ENCODE peak calls at places on chromosome 10, in four cellular contexts. B is IMR-90, S is HepG2, I is astrocyte. T is an unnamed sample. For H3K9me3, the result is how much of the 10 kb centered on the place peaks cover.

GRCh38 chr10:129962092-129962494 is 2.0 kb downstream of the EBF3 start:
- DNase-seq in B (no peak), S (no peak), I (no peak), T (no peak)

GRCh38 chr10:31584098-31584631 is 265.1 kb downstream of the ZEB1 start:
- DNase-seq in B (no peak), I (no peak), S (no peak), T (no peak)

GRCh38 chr10:12801214-12802087 is 200.1 kb downstream of the CCDC3 start:
- DNase-seq in B (no peak), I (no peak), S (no peak), T (no peak)

GRCh38 chr10:44982114-44982460 is 3.5 kb upstream of the DEPP1 start:
- DNase-seq in S (no peak), B (no peak), I (peak), T (no peak)

GRCh38 chr10:110399163-110400094 is 94.7 kb upstream of the SMNDC1 start:
- DNase-seq in I (peak), B (peak), S (peak), T (no peak)

GRCh38 chr10:30581779-30582380 is 47.7 kb downstream of the LYZL2 start:
- DNase-seq in S (peak), I (peak), B (peak), T (peak)

GRCh38 chr10:90775351-90776028 is 82.3 kb downstream of the HTR7 start:
- DNase-seq in I (peak), S (no peak), B (no peak), T (no peak)

GRCh38 chr10:101429423-101429822 is 75.5 kb downstream of the BTRC start:
- DNase-seq in B (no peak), I (no peak), S (no peak), T (no peak)

GRCh38 chr10:110786172-110786571 is 85.6 kb upstream of the PDCD4 start:
- DNase-seq in I (no peak), B (peak), S (no peak), T (no peak)

GRCh38 chr10:48672596-48673255 is 11.9 kb upstream of the WDFY4 start:
- DNase-seq in I (no peak), B (no peak), S (no peak), T (no peak)

GRCh38 chr10:48681749-48682148 is 2.9 kb upstream of the WDFY4 start:
- DNase-seq in I (no peak), B (no peak), S (no peak), T (no peak)

GRCh38 chr10:48677625-48678024 is 7.0 kb upstream of the WDFY4 start:
- DNase-seq in B (no peak), S (no peak), I (no peak), T (no peak)

GRCh38 chr10:48682265-48682664 is 2.4 kb upstream of the WDFY4 start:
- DNase-seq in I (no peak), B (no peak), S (no peak), T (no peak)

DNA sequence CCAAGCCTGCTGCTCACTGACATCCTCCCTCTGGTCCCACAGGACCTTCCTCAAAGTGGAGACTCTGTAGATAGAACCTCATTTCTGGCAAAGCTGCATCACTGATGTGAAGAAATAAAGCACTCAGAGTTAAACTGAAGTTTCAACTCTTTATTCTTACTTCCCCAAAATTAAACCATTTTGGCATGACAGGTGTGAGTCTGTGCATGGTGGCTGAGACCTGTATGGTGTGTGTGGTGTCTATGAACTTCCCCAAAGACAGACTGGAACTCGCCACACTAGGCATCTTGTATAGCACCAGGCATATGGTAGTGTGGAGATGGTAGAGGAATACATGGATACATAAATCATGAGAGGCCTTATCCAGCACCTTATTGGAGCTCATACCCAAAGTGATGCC is 6.6 kb upstream of the WDFY4 start:
- DNase-seq in B (no peak), S (no peak), I (no peak), T (no peak)
- H3K9me3 ChIP-seq in B (under half), S (under half), I (under half), T (under half)

GRCh38 chr10:83657487-83657886 is 481.8 kb upstream of the GHITM start:
- DNase-seq in B (no peak), S (no peak), I (no peak), T (no peak)
- H3K9ac ChIP-seq in B (no peak), S (no peak), I (no peak), T (no peak)

GRCh38 chr10:37816290-37816689 is 41.1 kb downstream of the ZNF248 start:
- DNase-seq in B (no peak), I (no peak), S (no peak), T (no peak)
- H3K9me3 ChIP-seq in B (under half), I (under half), S (under half), T (under half)

DNA sequence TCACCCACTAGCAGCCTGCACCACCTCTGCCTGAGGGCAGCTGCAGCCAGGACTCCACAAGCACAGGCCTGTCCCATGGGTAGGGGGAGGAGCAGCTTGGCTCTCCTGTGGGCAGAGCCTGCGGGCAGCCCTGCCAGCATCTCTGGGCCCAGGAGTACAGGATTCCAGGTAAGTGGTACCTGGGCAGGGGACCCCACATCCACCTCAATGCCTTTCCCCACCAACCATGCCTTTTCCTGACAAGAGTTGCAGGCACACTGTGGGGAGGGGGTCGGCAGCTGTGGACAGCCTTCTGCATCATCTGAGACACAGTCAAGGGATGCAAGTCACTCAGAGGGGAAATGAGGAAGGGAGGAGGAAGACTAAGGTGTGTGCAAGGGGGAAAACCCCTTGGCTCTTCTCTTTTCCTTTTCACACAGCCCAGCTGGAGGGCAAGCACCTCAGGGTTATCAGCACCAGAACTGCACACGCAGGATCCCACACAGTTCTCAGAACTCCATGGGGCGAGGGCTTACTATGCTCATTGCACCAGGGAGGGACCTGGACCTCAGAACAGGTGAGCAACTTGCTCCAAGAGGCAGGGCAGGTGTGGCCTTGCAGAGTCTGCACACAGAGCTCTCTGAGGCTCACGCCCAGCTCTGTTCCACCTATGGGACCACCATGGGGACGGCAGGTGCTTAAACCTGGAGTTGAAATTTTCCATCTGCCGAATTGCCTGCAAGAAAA is 16.5 kb upstream of the ANTXRL start:
- DNase-seq in I (no peak), B (no peak), S (no peak), T (no peak)
- H3K9ac ChIP-seq in I (no peak), B (no peak), S (no peak), T (no peak)

DNA sequence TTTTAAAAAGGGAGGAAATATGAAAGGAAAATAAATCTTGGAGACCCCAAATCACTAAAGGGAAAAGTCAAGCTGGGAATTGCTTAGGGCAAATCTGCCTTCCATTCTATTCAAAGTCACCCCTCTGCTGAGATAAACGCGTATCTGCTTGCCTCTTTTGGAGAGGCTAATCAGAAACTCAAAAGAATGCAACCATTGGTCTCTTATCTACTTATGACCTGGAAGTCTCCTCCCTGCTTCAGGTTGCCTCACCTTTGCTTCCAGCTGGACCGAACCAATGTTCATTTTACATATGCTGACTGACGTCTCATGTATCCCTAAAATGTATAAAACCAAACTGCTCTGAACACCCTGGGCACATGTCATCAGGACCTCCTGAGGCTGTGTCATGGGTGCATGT is 14.7 kb downstream of the ATAD1 start:
- DNase-seq in S (no peak), I (no peak), B (no peak), T (no peak)
- H3K9me3 ChIP-seq in S (under half), I (under half), B (under half), T (under half)

GRCh38 chr10:79068203-79068561 is 584 bp upstream of the ZMIZ1 start:
- DNase-seq in B (no peak), S (no peak), I (no peak), T (peak)
- H3K9ac ChIP-seq in B (peak), S (peak), I (peak), T (peak)

DNA sequence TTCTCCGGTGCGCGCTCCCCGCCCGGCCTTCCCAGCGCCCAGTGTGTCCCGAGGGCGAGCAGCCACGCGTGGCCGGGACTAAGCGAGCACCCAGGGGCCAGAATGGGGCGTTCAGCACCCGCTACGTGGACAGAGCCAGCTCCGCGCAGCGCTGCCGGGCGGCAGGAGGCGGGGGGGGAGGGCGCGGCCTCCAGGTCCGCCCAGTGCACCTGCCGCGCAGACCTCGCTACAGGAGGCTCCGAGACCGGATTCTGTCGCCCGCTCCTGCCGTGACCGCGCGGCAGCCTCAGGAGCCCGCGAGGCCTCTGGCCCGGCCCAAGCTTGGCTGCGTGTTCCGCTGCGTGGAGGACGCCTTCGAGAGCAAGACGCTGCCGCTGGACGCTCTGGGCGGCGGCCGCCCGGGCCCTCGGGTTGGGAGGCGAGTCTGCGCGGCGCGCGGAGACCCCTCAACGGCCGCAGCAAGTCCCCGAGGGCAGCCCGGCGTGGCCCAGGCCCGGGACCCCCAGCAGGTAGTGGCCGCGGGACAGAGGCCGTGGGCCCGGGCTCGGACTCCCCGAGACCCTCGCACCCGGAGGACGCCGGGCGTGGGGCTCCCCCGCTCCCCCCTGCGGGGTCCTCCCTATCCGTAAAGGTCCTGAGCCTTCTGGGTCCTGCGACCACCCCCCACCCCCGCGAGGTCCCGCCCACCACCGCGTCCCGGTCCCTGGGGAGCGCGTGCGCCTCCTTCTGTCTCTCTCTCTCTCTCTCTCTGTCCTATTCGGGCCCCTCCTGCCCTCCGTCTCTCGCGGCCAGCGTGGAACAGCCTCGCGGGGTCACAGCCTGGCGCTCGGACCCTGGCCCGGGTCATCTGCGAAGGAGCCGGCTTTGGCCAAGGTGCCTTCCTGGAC is 904 bp upstream of the DPYSL4 start:
- DNase-seq in B (peak), I (no peak), S (no peak), T (peak)
- H3K9me3 ChIP-seq in B (under half), I (under half), S (under half), T (under half)